ENCODE peak calls at places on chromosomes 4 and X, in seven cellular contexts. W is choroid plexus epithelial cell, Q is breast epithelium, S is dorsolateral prefrontal cortex, F is AG04450, L is mucosa of descending colon, H is GM10248. G is an unnamed sample.

GRCh38 chr4:140238353-140239041 is 84.5 kb upstream of the MAML3 start:
- DNase-seq in S (peak), L (peak), W (peak), Q (peak), H (no peak), F (peak), G (peak)

GRCh38 chrX:40158036-40158706 is 60.4 kb upstream of the BCOR start:
- DNase-seq in F (no peak), W (no peak), S (no peak), H (peak), Q (no peak), L (peak), G (no peak)

GRCh38 chr4:15651682-15652081 is 3.5 kb downstream of the FBXL5 start:
- DNase-seq in H (no peak), F (no peak), Q (no peak), L (no peak), W (no peak), S (no peak), G (no peak)

GRCh38 chr4:1411436-1412375 is 5.5 kb upstream of the NKX1-1 start:
- DNase-seq in Q (peak), F (no peak), W (no peak), L (no peak), S (no peak), H (no peak), G (no peak)

GRCh38 chrX:49111846-49112245 is 11.7 kb downstream of the GPKOW start:
- DNase-seq in H (no peak), S (peak), W (no peak), F (no peak), Q (no peak), L (no peak), G (no peak)

GRCh38 chr4:189838821-189839497 is 101.7 kb upstream of the FRG1 start:
- DNase-seq in W (no peak), L (no peak), S (no peak), F (no peak), H (no peak), Q (no peak), G (no peak)

GRCh38 chrX:51459125-51459524 is 37.3 kb downstream of the NUDT11 start:
- DNase-seq in F (no peak), H (no peak), S (no peak), Q (no peak), W (peak), L (no peak), G (no peak)

GRCh38 chr4:41125558-41126311 is 88.6 kb downstream of the APBB2 start:
- DNase-seq in F (no peak), H (no peak), L (no peak), Q (no peak), S (no peak), W (peak), G (no peak)

GRCh38 chrX:9498236-9498635 is 33.4 kb downstream of the TBL1X start:
- DNase-seq in W (no peak), L (no peak), S (no peak), F (no peak), Q (no peak), H (no peak), G (no peak)

GRCh38 chrX:7711167-7711566 is 131.8 kb upstream of the VCX start:
- DNase-seq in F (no peak), W (no peak), L (no peak), H (no peak), Q (no peak), S (no peak), G (no peak)

GRCh38 chrX:38882894-38883620 is 81.8 kb downstream of the MID1IP1 start:
- DNase-seq in H (no peak), F (peak), S (no peak), L (no peak), Q (no peak), W (no peak), G (no peak)

GRCh38 chr4:55178226-55179005 is 53.0 kb upstream of the KDR start:
- DNase-seq in L (no peak), S (no peak), F (no peak), H (no peak), W (no peak), Q (no peak), G (no peak)

GRCh38 chrX:152641256-152641875 is 3.7 kb downstream of the GABRQ start:
- DNase-seq in W (no peak), Q (no peak), S (no peak), H (no peak), L (no peak), F (no peak), G (no peak)

GRCh38 chr4:133152330-133152791 is 3.3 kb downstream of the PCDH10 start:
- DNase-seq in L (no peak), S (peak), Q (no peak), F (no peak), W (peak), H (peak), G (peak)

GRCh38 chr4:54548831-54549460 is 108.8 kb upstream of the KIT start:
- DNase-seq in H (no peak), L (no peak), S (no peak), F (no peak), W (no peak), Q (no peak), G (no peak)

GRCh38 chr4:39565925-39566630 is 38.8 kb upstream of the UGDH start:
- DNase-seq in F (peak), W (peak), Q (no peak), H (no peak), S (no peak), L (no peak), G (peak)

GRCh38 chrX:28979876-28980275 is 392.6 kb downstream of the IL1RAPL1 start:
- DNase-seq in S (no peak), Q (no peak), W (peak), F (no peak), H (no peak), L (no peak), G (no peak)

GRCh38 chr4:119271361-119272085 is 50.4 kb downstream of the FABP2 start:
- DNase-seq in S (no peak), H (no peak), L (no peak), Q (no peak), F (no peak), W (no peak), G (no peak)

GRCh38 chr4:91147067-91147466 is 1019.9 kb downstream of the CCSER1 start:
- DNase-seq in W (no peak), S (no peak), F (no peak), H (no peak), Q (no peak), L (peak), G (no peak)

GRCh38 chr4:113823291-113823659 is 61.7 kb upstream of the CAMK2D start:
- DNase-seq in W (peak), S (no peak), Q (no peak), L (no peak), H (peak), F (no peak), G (no peak)

GRCh38 chr4:119046263-119046662 is 89.4 kb upstream of the MYOZ2 start:
- DNase-seq in F (no peak), S (no peak), Q (no peak), H (no peak), L (peak), W (peak), G (no peak)

GRCh38 chr4:65344278-65344825 is 325.9 kb downstream of the EPHA5 start:
- DNase-seq in Q (no peak), L (no peak), W (peak), S (no peak), H (no peak), F (no peak), G (no peak)

GRCh38 chr4:83340692-83341343 is 6.2 kb upstream of the HPSE start:
- DNase-seq in F (no peak), S (no peak), W (no peak), L (no peak), H (no peak), Q (no peak), G (no peak)

GRCh38 chr4:19514276-19515070 is 737.2 kb upstream of the SLIT2 start:
- DNase-seq in F (peak), S (no peak), L (no peak), Q (no peak), W (peak), H (no peak), G (no peak)

GRCh38 chr4:10655968-10656367 is 28.6 kb downstream of the CLNK start:
- DNase-seq in S (no peak), L (no peak), H (no peak), Q (no peak), W (peak), F (peak), G (no peak)

GRCh38 chr4:109728385-109728784 is 1.5 kb downstream of the PLA2G12A start:
- DNase-seq in H (no peak), Q (no peak), F (no peak), L (no peak), W (no peak), S (no peak), G (no peak)

GRCh38 chrX:9848718-9849481 is 62.7 kb downstream of the SHROOM2 start:
- DNase-seq in W (no peak), S (no peak), L (no peak), F (no peak), H (no peak), Q (no peak), G (no peak)

GRCh38 chrX:119541188-119541587 is 24.0 kb downstream of the STEEP1 start:
- DNase-seq in L (no peak), F (peak), Q (no peak), S (no peak), W (peak), H (no peak), G (no peak)

GRCh38 chrX:11952176-11952720 is 186.0 kb upstream of the FRMPD4 start:
- DNase-seq in S (no peak), W (peak), Q (no peak), H (no peak), F (no peak), L (no peak), G (no peak)

GRCh38 chrX:19625612-19626011 is 110.3 kb upstream of the MAP3K15 start:
- DNase-seq in H (no peak), W (no peak), L (no peak), Q (no peak), F (no peak), S (no peak), G (no peak)

GRCh38 chrX:1463581-1464281 is 11.0 kb upstream of the ASMTL start:
- DNase-seq in F (no peak), S (no peak), H (no peak), L (peak), W (no peak), Q (no peak), G (peak)

GRCh38 chrX:10486373-10486772 is 134.0 kb downstream of the MID1 start:
- DNase-seq in Q (no peak), W (peak), S (no peak), H (no peak), L (no peak), F (peak), G (no peak)

GRCh38 chr4:111281219-111281618 is 658.3 kb upstream of the PITX2 start:
- DNase-seq in H (no peak), F (no peak), L (no peak), W (no peak), Q (no peak), S (no peak), G (no peak)

GRCh38 chr4:111282035-111282434 is 659.2 kb upstream of the PITX2 start:
- DNase-seq in Q (no peak), S (no peak), L (no peak), H (no peak), W (no peak), F (no peak), G (no peak)

DNA sequence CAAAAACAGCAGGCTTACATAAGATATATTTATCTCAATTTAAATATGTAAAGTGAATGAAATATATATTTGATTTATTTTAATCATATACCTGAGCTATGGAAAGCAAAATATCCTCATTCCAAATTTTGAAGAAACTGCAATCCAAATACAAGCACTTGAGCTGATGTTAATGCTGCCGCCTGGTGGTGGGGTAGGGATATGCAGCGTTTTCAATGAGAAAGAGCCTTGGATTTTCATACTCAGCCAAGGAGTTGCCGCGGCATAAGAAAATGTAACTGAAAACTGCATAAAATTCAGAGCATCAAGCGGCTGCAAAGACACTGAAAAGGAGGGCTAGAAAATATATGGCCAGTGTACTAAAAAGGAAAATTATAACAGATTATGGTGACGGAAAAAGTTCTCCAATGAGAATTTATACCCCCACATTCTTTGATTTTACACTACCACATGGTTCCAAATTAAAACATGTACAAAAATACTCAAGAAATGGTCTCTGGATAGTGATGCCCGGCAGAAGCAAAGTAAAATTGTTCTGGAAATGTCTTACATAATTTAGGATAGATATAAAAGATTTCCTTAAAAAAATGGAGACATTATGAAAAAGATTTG is 660.3 kb upstream of the PITX2 start:
- DNase-seq in W (peak), Q (peak), L (peak), H (peak), S (peak), F (peak), G (peak)
- TF ChIP-seq CTCF in W (peak), Q (peak), L (peak), H (peak), S (peak), F (peak), G (peak)

DNA sequence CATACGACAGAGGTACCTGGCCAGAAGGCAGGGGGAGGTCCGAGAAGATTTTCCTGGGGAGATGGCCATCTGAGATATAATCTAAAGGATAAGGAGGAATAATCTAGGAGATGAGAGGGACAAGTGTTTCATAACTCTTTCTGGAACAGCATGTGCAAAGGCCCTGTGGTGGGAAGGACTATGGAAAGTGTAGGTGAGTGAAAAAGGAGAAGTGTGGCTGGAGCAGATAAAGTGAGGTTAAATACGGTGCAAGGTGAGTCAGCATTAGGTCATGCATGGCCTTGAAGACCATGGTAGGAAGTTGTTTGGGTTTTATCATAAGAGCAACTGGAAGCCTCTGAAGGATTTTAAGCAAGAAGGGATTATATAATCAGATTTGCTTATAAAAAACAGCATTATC is 34.6 kb upstream of the MTM1 start:
- DNase-seq in S (no peak), H (no peak), F (no peak), W (no peak), Q (no peak), L (no peak), G (no peak)
- TF ChIP-seq CTCF in S (no peak), H (no peak), F (no peak), W (no peak), Q (no peak), L (no peak), G (no peak)

GRCh38 chrX:68594769-68595168 is 52.7 kb upstream of the STARD8 start:
- DNase-seq in L (no peak), F (no peak), Q (no peak), S (no peak), H (no peak), W (no peak), G (no peak)

GRCh38 chrX:68599256-68600152 is 48.0 kb upstream of the STARD8 start:
- DNase-seq in Q (no peak), L (no peak), F (no peak), S (no peak), H (no peak), W (peak), G (no peak)
- TF ChIP-seq CTCF in Q (no peak), L (peak), F (peak), S (peak), H (no peak), W (peak), G (peak)

GRCh38 chr4:155973639-155974475 is 20.2 kb upstream of the CTSO start:
- DNase-seq in Q (no peak), H (no peak), F (no peak), W (peak), S (no peak), L (no peak), G (no peak)

GRCh38 chr4:155974476-155974749 is 20.7 kb upstream of the CTSO start:
- DNase-seq in W (no peak), H (peak), L (no peak), F (no peak), S (no peak), Q (no peak), G (no peak)

GRCh38 chr4:155974957-155975356 is 21.3 kb upstream of the CTSO start:
- DNase-seq in L (no peak), H (no peak), F (no peak), W (no peak), Q (no peak), S (no peak), G (no peak)

GRCh38 chr4:155967098-155967497 is 13.4 kb upstream of the CTSO start:
- DNase-seq in L (no peak), Q (no peak), H (no peak), S (no peak), F (no peak), W (peak), G (no peak)

GRCh38 chr4:155972098-155972497 is 18.4 kb upstream of the CTSO start:
- DNase-seq in F (no peak), H (no peak), W (peak), S (no peak), Q (no peak), L (no peak), G (no peak)
- TF ChIP-seq CTCF in F (peak), H (peak), W (peak), S (peak), Q (no peak), L (no peak), G (peak)

GRCh38 chrX:148865237-148865636 is 364.8 kb downstream of the AFF2 start:
- DNase-seq in L (no peak), S (no peak), W (no peak), F (no peak), Q (no peak), H (no peak), G (no peak)
- TF ChIP-seq CTCF in L (no peak), S (no peak), W (no peak), F (no peak), Q (no peak), H (no peak), G (no peak)

DNA sequence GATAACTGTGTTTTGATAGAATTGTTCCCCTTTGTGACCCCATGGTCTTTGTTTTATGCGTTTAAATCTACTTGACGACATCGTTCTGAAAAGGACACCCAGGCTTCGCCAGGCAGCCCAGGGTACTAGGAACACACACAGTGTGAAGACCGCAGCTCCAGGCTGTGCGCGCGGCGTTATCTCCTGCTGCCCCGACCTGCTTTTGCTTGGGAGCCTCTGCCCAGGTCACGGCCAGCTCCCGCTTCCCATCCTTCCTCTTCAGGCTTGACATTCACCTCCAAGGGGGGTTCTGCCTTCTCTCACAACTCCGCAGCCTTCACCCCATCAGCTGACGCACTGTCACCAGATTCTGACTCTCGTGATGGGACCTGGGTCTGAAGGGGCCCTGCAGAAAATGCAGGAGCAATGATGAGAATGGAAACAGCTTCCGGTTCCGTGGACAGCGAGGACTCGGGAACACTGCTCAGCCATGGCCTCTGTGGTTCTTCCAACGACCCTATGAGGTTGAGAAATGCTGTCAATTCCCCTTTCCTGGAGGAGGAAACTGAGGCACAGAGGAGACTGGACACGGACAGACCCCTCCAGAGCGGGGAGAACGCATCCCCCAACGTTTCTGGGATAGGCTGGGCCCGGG is 536 bp upstream of the HTRA3 start:
- DNase-seq in L (no peak), F (no peak), H (no peak), Q (no peak), W (no peak), S (no peak), G (no peak)
- TF ChIP-seq CTCF in L (no peak), F (no peak), H (no peak), Q (no peak), W (no peak), S (no peak), G (no peak)

DNA sequence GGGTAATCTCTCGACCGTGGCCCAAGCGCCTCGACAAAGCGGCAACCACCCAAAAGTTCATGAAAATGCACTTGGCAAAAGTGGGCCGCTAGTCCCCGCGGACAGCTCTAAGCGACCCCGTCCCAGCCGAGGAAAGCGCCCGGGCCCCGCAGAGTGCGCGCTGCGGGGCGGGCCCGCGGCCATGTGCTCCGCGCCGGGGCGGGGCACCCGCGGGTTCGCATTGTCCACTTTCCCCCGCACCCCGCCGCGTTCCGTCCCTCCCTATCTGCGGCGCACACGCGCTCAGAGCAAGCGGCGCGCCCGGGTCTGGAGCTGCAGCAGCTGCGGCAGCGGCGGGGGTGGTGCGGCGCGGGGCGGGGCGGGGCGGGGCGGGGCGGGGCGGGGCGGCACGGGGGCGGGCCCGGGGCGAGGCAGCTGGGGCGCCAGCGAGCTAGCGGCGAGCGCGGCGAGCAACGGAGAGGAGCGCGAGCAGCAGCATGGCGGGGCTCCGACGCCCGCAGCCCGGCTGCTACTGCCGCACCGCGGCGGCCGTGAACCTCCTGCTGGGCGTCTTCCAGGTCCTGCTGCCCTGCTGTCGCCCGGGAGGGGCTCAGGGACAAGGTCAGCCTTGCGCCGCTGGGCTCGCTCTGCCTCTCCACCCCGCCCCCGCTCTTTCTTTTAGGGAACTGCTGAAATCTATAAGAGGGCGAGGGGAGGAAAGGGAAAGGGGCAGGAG is at the start of gene TMEM131L:
- DNase-seq in L (peak), Q (no peak), W (peak), S (peak), F (no peak), H (peak), G (no peak)
- TF ChIP-seq CTCF in L (no peak), Q (no peak), W (peak), S (no peak), F (peak), H (peak), G (peak)